ENCODE peak calls at places on chromosomes 11 and 22, in eight cellular contexts. One of them, this sample, is unnamed.

GRCh38 chr22:34902335-34902734 is 163.6 kb upstream of the ISX start:
- DNase-seq in globus pallidus: no peak
- DNase-seq in naive thymus-derived CD8-positive, alpha-beta T cell: no peak
- DNase-seq in thoracic aorta: no peak
- DNase-seq in posterior cingulate gyrus: no peak
- DNase-seq in activated CD4-positive, alpha-beta T cell treated with anti-CD3 and anti-CD28 coated beads for 24 hours: no peak
- DNase-seq in activated CD8-positive, alpha-beta memory T cell treated with anti-CD3 and anti-CD28 coated beads for 1 hour: no peak
- DNase-seq in stimulated activated CD4-positive, alpha-beta T cell treated with anti-CD3 and anti-CD28 coated beads, Interleukin-2, amount 100 ng/mL, for 48 hours: no peak
- DNase-seq in this sample: no peak

GRCh38 chr22:36344106-36344827 is 43.5 kb downstream of the MYH9 start:
- DNase-seq in globus pallidus: peak
- DNase-seq in activated CD8-positive, alpha-beta memory T cell treated with anti-CD3 and anti-CD28 coated beads for 1 hour: no peak
- DNase-seq in thoracic aorta: no peak
- DNase-seq in posterior cingulate gyrus: peak
- DNase-seq in activated CD4-positive, alpha-beta T cell treated with anti-CD3 and anti-CD28 coated beads for 24 hours: no peak
- DNase-seq in naive thymus-derived CD8-positive, alpha-beta T cell: no peak
- DNase-seq in stimulated activated CD4-positive, alpha-beta T cell treated with anti-CD3 and anti-CD28 coated beads, Interleukin-2, amount 100 ng/mL, for 48 hours: peak
- DNase-seq in this sample: no peak

GRCh38 chr11:69588270-69588669 is 52.7 kb upstream of the CCND1 start:
- DNase-seq in posterior cingulate gyrus: no peak
- DNase-seq in thoracic aorta: no peak
- DNase-seq in stimulated activated CD4-positive, alpha-beta T cell treated with anti-CD3 and anti-CD28 coated beads, Interleukin-2, amount 100 ng/mL, for 48 hours: no peak
- DNase-seq in globus pallidus: no peak
- DNase-seq in activated CD4-positive, alpha-beta T cell treated with anti-CD3 and anti-CD28 coated beads for 24 hours: no peak
- DNase-seq in naive thymus-derived CD8-positive, alpha-beta T cell: no peak
- DNase-seq in activated CD8-positive, alpha-beta memory T cell treated with anti-CD3 and anti-CD28 coated beads for 1 hour: no peak
- DNase-seq in this sample: no peak

GRCh38 chr11:93983542-93984204 is 37.5 kb upstream of the HEPHL1 start:
- DNase-seq in naive thymus-derived CD8-positive, alpha-beta T cell: no peak
- DNase-seq in activated CD8-positive, alpha-beta memory T cell treated with anti-CD3 and anti-CD28 coated beads for 1 hour: no peak
- DNase-seq in globus pallidus: no peak
- DNase-seq in activated CD4-positive, alpha-beta T cell treated with anti-CD3 and anti-CD28 coated beads for 24 hours: no peak
- DNase-seq in stimulated activated CD4-positive, alpha-beta T cell treated with anti-CD3 and anti-CD28 coated beads, Interleukin-2, amount 100 ng/mL, for 48 hours: no peak
- DNase-seq in posterior cingulate gyrus: no peak
- DNase-seq in thoracic aorta: no peak
- DNase-seq in this sample: no peak

GRCh38 chr22:17883356-17883755 is 109.1 kb upstream of the BID start:
- DNase-seq in posterior cingulate gyrus: no peak
- DNase-seq in activated CD4-positive, alpha-beta T cell treated with anti-CD3 and anti-CD28 coated beads for 24 hours: no peak
- DNase-seq in activated CD8-positive, alpha-beta memory T cell treated with anti-CD3 and anti-CD28 coated beads for 1 hour: no peak
- DNase-seq in globus pallidus: no peak
- DNase-seq in thoracic aorta: no peak
- DNase-seq in stimulated activated CD4-positive, alpha-beta T cell treated with anti-CD3 and anti-CD28 coated beads, Interleukin-2, amount 100 ng/mL, for 48 hours: no peak
- DNase-seq in naive thymus-derived CD8-positive, alpha-beta T cell: no peak
- DNase-seq in this sample: no peak

GRCh38 chr22:43923191-43923590 is 414 bp upstream of the PNPLA3 start:
- DNase-seq in posterior cingulate gyrus: no peak
- DNase-seq in stimulated activated CD4-positive, alpha-beta T cell treated with anti-CD3 and anti-CD28 coated beads, Interleukin-2, amount 100 ng/mL, for 48 hours: no peak
- DNase-seq in activated CD8-positive, alpha-beta memory T cell treated with anti-CD3 and anti-CD28 coated beads for 1 hour: no peak
- DNase-seq in globus pallidus: no peak
- DNase-seq in thoracic aorta: no peak
- DNase-seq in naive thymus-derived CD8-positive, alpha-beta T cell: no peak
- DNase-seq in activated CD4-positive, alpha-beta T cell treated with anti-CD3 and anti-CD28 coated beads for 24 hours: no peak
- DNase-seq in this sample: no peak

GRCh38 chr11:124863137-124863825 is 2.0 kb upstream of the ROBO3 start:
- DNase-seq in stimulated activated CD4-positive, alpha-beta T cell treated with anti-CD3 and anti-CD28 coated beads, Interleukin-2, amount 100 ng/mL, for 48 hours: no peak
- DNase-seq in activated CD8-positive, alpha-beta memory T cell treated with anti-CD3 and anti-CD28 coated beads for 1 hour: no peak
- DNase-seq in posterior cingulate gyrus: no peak
- DNase-seq in thoracic aorta: no peak
- DNase-seq in naive thymus-derived CD8-positive, alpha-beta T cell: no peak
- DNase-seq in activated CD4-positive, alpha-beta T cell treated with anti-CD3 and anti-CD28 coated beads for 24 hours: no peak
- DNase-seq in globus pallidus: peak
- DNase-seq in this sample: no peak

GRCh38 chr11:11621881-11622706 is at the start of gene GALNT18:
- DNase-seq in thoracic aorta: peak
- DNase-seq in globus pallidus: peak
- DNase-seq in stimulated activated CD4-positive, alpha-beta T cell treated with anti-CD3 and anti-CD28 coated beads, Interleukin-2, amount 100 ng/mL, for 48 hours: peak
- DNase-seq in posterior cingulate gyrus: peak
- DNase-seq in naive thymus-derived CD8-positive, alpha-beta T cell: peak
- DNase-seq in activated CD4-positive, alpha-beta T cell treated with anti-CD3 and anti-CD28 coated beads for 24 hours: peak
- DNase-seq in activated CD8-positive, alpha-beta memory T cell treated with anti-CD3 and anti-CD28 coated beads for 1 hour: peak
- DNase-seq in this sample: peak

GRCh38 chr11:23555085-23555484 is 694.8 kb upstream of the CCDC179 start:
- DNase-seq in activated CD8-positive, alpha-beta memory T cell treated with anti-CD3 and anti-CD28 coated beads for 1 hour: no peak
- DNase-seq in posterior cingulate gyrus: no peak
- DNase-seq in globus pallidus: no peak
- DNase-seq in thoracic aorta: no peak
- DNase-seq in activated CD4-positive, alpha-beta T cell treated with anti-CD3 and anti-CD28 coated beads for 24 hours: no peak
- DNase-seq in stimulated activated CD4-positive, alpha-beta T cell treated with anti-CD3 and anti-CD28 coated beads, Interleukin-2, amount 100 ng/mL, for 48 hours: no peak
- DNase-seq in naive thymus-derived CD8-positive, alpha-beta T cell: no peak
- DNase-seq in this sample: no peak

GRCh38 chr11:33268945-33269567 is 11.9 kb downstream of the HIPK3 start:
- DNase-seq in stimulated activated CD4-positive, alpha-beta T cell treated with anti-CD3 and anti-CD28 coated beads, Interleukin-2, amount 100 ng/mL, for 48 hours: no peak
- DNase-seq in activated CD4-positive, alpha-beta T cell treated with anti-CD3 and anti-CD28 coated beads for 24 hours: no peak
- DNase-seq in posterior cingulate gyrus: no peak
- DNase-seq in naive thymus-derived CD8-positive, alpha-beta T cell: no peak
- DNase-seq in activated CD8-positive, alpha-beta memory T cell treated with anti-CD3 and anti-CD28 coated beads for 1 hour: no peak
- DNase-seq in thoracic aorta: no peak
- DNase-seq in globus pallidus: no peak
- DNase-seq in this sample: no peak

GRCh38 chr22:26127126-26127525 is 42.1 kb upstream of the SEZ6L start:
- DNase-seq in stimulated activated CD4-positive, alpha-beta T cell treated with anti-CD3 and anti-CD28 coated beads, Interleukin-2, amount 100 ng/mL, for 48 hours: no peak
- DNase-seq in activated CD4-positive, alpha-beta T cell treated with anti-CD3 and anti-CD28 coated beads for 24 hours: no peak
- DNase-seq in globus pallidus: no peak
- DNase-seq in posterior cingulate gyrus: no peak
- DNase-seq in naive thymus-derived CD8-positive, alpha-beta T cell: no peak
- DNase-seq in thoracic aorta: no peak
- DNase-seq in activated CD8-positive, alpha-beta memory T cell treated with anti-CD3 and anti-CD28 coated beads for 1 hour: no peak
- DNase-seq in this sample: no peak

GRCh38 chr11:28228196-28228595 is 120.0 kb downstream of the METTL15 start:
- DNase-seq in thoracic aorta: no peak
- DNase-seq in activated CD8-positive, alpha-beta memory T cell treated with anti-CD3 and anti-CD28 coated beads for 1 hour: no peak
- DNase-seq in stimulated activated CD4-positive, alpha-beta T cell treated with anti-CD3 and anti-CD28 coated beads, Interleukin-2, amount 100 ng/mL, for 48 hours: no peak
- DNase-seq in globus pallidus: no peak
- DNase-seq in naive thymus-derived CD8-positive, alpha-beta T cell: no peak
- DNase-seq in activated CD4-positive, alpha-beta T cell treated with anti-CD3 and anti-CD28 coated beads for 24 hours: no peak
- DNase-seq in posterior cingulate gyrus: no peak
- DNase-seq in this sample: no peak

GRCh38 chr11:135069884-135070283 is 657.8 kb upstream of the B3GAT1 start:
- DNase-seq in activated CD4-positive, alpha-beta T cell treated with anti-CD3 and anti-CD28 coated beads for 24 hours: no peak
- DNase-seq in globus pallidus: no peak
- DNase-seq in thoracic aorta: no peak
- DNase-seq in posterior cingulate gyrus: no peak
- DNase-seq in activated CD8-positive, alpha-beta memory T cell treated with anti-CD3 and anti-CD28 coated beads for 1 hour: no peak
- DNase-seq in naive thymus-derived CD8-positive, alpha-beta T cell: no peak
- DNase-seq in stimulated activated CD4-positive, alpha-beta T cell treated with anti-CD3 and anti-CD28 coated beads, Interleukin-2, amount 100 ng/mL, for 48 hours: no peak
- DNase-seq in this sample: no peak

GRCh38 chr22:24517446-24517845 is 22.3 kb downstream of the UPB1 start:
- DNase-seq in activated CD8-positive, alpha-beta memory T cell treated with anti-CD3 and anti-CD28 coated beads for 1 hour: no peak
- DNase-seq in activated CD4-positive, alpha-beta T cell treated with anti-CD3 and anti-CD28 coated beads for 24 hours: no peak
- DNase-seq in globus pallidus: no peak
- DNase-seq in thoracic aorta: no peak
- DNase-seq in naive thymus-derived CD8-positive, alpha-beta T cell: no peak
- DNase-seq in posterior cingulate gyrus: no peak
- DNase-seq in stimulated activated CD4-positive, alpha-beta T cell treated with anti-CD3 and anti-CD28 coated beads, Interleukin-2, amount 100 ng/mL, for 48 hours: no peak
- DNase-seq in this sample: no peak

GRCh38 chr11:108680267-108680666 is 15.4 kb downstream of the DDX10 start:
- DNase-seq in globus pallidus: no peak
- DNase-seq in activated CD4-positive, alpha-beta T cell treated with anti-CD3 and anti-CD28 coated beads for 24 hours: no peak
- DNase-seq in posterior cingulate gyrus: no peak
- DNase-seq in activated CD8-positive, alpha-beta memory T cell treated with anti-CD3 and anti-CD28 coated beads for 1 hour: no peak
- DNase-seq in thoracic aorta: no peak
- DNase-seq in stimulated activated CD4-positive, alpha-beta T cell treated with anti-CD3 and anti-CD28 coated beads, Interleukin-2, amount 100 ng/mL, for 48 hours: no peak
- DNase-seq in naive thymus-derived CD8-positive, alpha-beta T cell: no peak
- DNase-seq in this sample: no peak

GRCh38 chr11:106491751-106492150 is 414.3 kb downstream of the AASDHPPT start:
- DNase-seq in stimulated activated CD4-positive, alpha-beta T cell treated with anti-CD3 and anti-CD28 coated beads, Interleukin-2, amount 100 ng/mL, for 48 hours: no peak
- DNase-seq in naive thymus-derived CD8-positive, alpha-beta T cell: no peak
- DNase-seq in thoracic aorta: no peak
- DNase-seq in posterior cingulate gyrus: no peak
- DNase-seq in globus pallidus: peak
- DNase-seq in activated CD4-positive, alpha-beta T cell treated with anti-CD3 and anti-CD28 coated beads for 24 hours: no peak
- DNase-seq in activated CD8-positive, alpha-beta memory T cell treated with anti-CD3 and anti-CD28 coated beads for 1 hour: no peak
- DNase-seq in this sample: no peak

GRCh38 chr11:90288207-90288821 is 65.5 kb upstream of the CHORDC1 start:
- DNase-seq in activated CD8-positive, alpha-beta memory T cell treated with anti-CD3 and anti-CD28 coated beads for 1 hour: no peak
- DNase-seq in posterior cingulate gyrus: no peak
- DNase-seq in naive thymus-derived CD8-positive, alpha-beta T cell: no peak
- DNase-seq in globus pallidus: no peak
- DNase-seq in thoracic aorta: no peak
- DNase-seq in stimulated activated CD4-positive, alpha-beta T cell treated with anti-CD3 and anti-CD28 coated beads, Interleukin-2, amount 100 ng/mL, for 48 hours: no peak
- DNase-seq in activated CD4-positive, alpha-beta T cell treated with anti-CD3 and anti-CD28 coated beads for 24 hours: no peak
- DNase-seq in this sample: peak